ENCODE peak calls at places on chromosome 15, in five cellular contexts. K is adrenal gland, F is GM23338, Y is SK-N-SH, O is heart left ventricle. M is an unnamed sample.
A peak's percentile ranks its signal among the peaks of the same experiment; 100 is the strongest.

GRCh38 chr15:29815000-29815704 is 7.1 kb downstream of the TJP1 start:
- DNase-seq in K (peak; percentile 30), F (no peak), Y (no peak), O (no peak), M (no peak)

GRCh38 chr15:39394534-39394933 is 186.3 kb upstream of the THBS1 start:
- DNase-seq in K (no peak), F (no peak), Y (no peak), O (no peak), M (no peak)

GRCh38 chr15:50959717-50960116 is 51.2 kb downstream of the AP4E1 start:
- DNase-seq in K (no peak), F (no peak), Y (no peak), O (no peak), M (no peak)

GRCh38 chr15:56765252-56765651 is 31.9 kb upstream of the ZNF280D start:
- DNase-seq in K (no peak), F (no peak), Y (no peak), O (no peak), M (no peak)

GRCh38 chr15:81380203-81380602 is 6.2 kb upstream of the TMC3 start:
- DNase-seq in K (no peak), F (no peak), Y (no peak), O (no peak), M (no peak)

GRCh38 chr15:62896969-62897486 is 145.5 kb upstream of the TPM1 start:
- DNase-seq in K (peak; percentile 92), F (no peak), Y (peak; percentile 78), O (peak; percentile 95), M (peak; percentile 87)

GRCh38 chr15:59491062-59491461 is 53.1 kb downstream of the FAM81A start:
- DNase-seq in K (no peak), F (no peak), Y (no peak), O (no peak), M (no peak)

GRCh38 chr15:98658831-98659699 is 10.7 kb downstream of the IGF1R start:
- DNase-seq in K (peak; percentile 48), F (peak; percentile 63), Y (peak; percentile 75), O (no peak), M (peak; percentile 55)

GRCh38 chr15:88605507-88606436 is 15.4 kb upstream of the AEN start:
- DNase-seq in K (peak; percentile 62), F (peak; percentile 90), Y (peak; percentile 65), O (peak; percentile 56), M (no peak)

GRCh38 chr15:99228120-99228770 is 21.1 kb downstream of the TTC23 start:
- DNase-seq in K (no peak), F (no peak), Y (no peak), O (no peak), M (no peak)

GRCh38 chr15:31327674-31328424 is 1.2 kb downstream of the KLF13 start:
- DNase-seq in K (peak; percentile 49), F (peak; percentile 60), Y (peak; percentile 81), O (peak; percentile 53), M (peak; percentile 77)

GRCh38 chr15:80613762-80614365 is 81.2 kb upstream of the ABHD17C start:
- DNase-seq in K (no peak), F (peak; percentile 10), Y (no peak), O (no peak), M (peak; percentile 19)

GRCh38 chr15:85897207-85897817 is 102.6 kb upstream of the KLHL25 start:
- DNase-seq in K (no peak), F (peak; percentile 42), Y (no peak), O (no peak), M (no peak)

GRCh38 chr15:68620721-68621528 is 42.1 kb downstream of the CORO2B start:
- DNase-seq in K (peak; percentile 64), F (peak; percentile 46), Y (no peak), O (peak; percentile 93), M (peak; percentile 73)

GRCh38 chr15:101207867-101208288 is 44.0 kb downstream of the CHSY1 start:
- DNase-seq in K (peak; percentile 80), F (no peak), Y (no peak), O (no peak), M (no peak)

GRCh38 chr15:26864664-26865191 is 2.1 kb upstream of the GABRA5 start:
- DNase-seq in K (peak; percentile 18), F (peak; percentile 90), Y (peak; percentile 77), O (no peak), M (no peak)

GRCh38 chr15:59170295-59170881 is 36.3 kb upstream of the LDHAL6B start:
- DNase-seq in K (peak; percentile 67), F (peak; percentile 29), Y (peak; percentile 63), O (no peak), M (peak; percentile 36)

GRCh38 chr15:49674370-49674769 is 53.5 kb downstream of the DTWD1 start:
- DNase-seq in K (no peak), F (no peak), Y (no peak), O (no peak), M (no peak)
- H3K27ac ChIP-seq in K (no peak overlapping the region), F (no peak overlapping the region), Y (no peak overlapping the region), O (no peak overlapping the region), M (no peak overlapping the region)

GRCh38 chr15:75639191-75639708 is 774 bp downstream of the IMP3 start:
- DNase-seq in K (no peak), F (peak; percentile 32), Y (no peak), O (no peak), M (no peak)
- H3K4me1 ChIP-seq in K (peaks cover 15% of the 10 kb centered on the region), F (peaks cover 24% of the 10 kb centered on the region), Y (peaks cover 11% of the 10 kb centered on the region), O (peaks cover 14% of the 10 kb centered on the region), M (peaks cover 3% of the 10 kb centered on the region)

GRCh38 chr15:42066764-42067415 is 27.5 kb downstream of the PLA2G4D start:
- DNase-seq in K (no peak), F (no peak), Y (no peak), O (no peak), M (no peak)
- TF ChIP-seq CTCF in K (no peak), F (no peak), Y (no peak), O (no peak), M (no peak)

DNA sequence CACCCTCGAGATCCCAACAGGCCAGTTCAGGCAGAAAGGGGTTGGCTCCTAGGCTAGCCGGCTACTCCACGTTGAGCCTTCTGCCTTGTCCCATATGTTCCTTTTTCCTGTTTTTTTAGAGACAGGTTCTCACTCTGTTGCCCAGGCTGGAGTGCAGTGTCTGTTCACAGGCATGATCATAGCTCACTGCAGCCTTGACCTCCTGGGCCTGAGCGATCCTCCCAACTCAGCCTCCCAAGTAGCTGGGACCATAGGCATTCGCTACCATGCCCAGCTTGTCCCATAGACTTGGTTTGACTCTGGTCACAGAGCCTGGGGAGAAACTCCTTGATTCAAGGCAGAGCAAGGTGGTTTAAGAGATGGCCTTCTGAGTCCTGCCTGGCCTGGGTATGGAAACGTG is 32.3 kb downstream of the ZNF710 start:
- DNase-seq in K (no peak), F (no peak), Y (no peak), O (no peak), M (no peak)
- H3K27ac ChIP-seq in K (peak overlapping the region; percentile 32), F (no peak overlapping the region), Y (no peak overlapping the region), O (peak overlapping the region; percentile 25), M (no peak overlapping the region)

GRCh38 chr15:95826831-95827230 is 503.7 kb upstream of the NR2F2 start:
- DNase-seq in K (no peak), F (peak; percentile 42), Y (no peak), O (no peak), M (no peak)
- H3K4me1 ChIP-seq in K (no peaks in the 10 kb centered on the region), F (peaks cover 20% of the 10 kb centered on the region), Y (no peaks in the 10 kb centered on the region), O (no peaks in the 10 kb centered on the region), M (peaks cover 9% of the 10 kb centered on the region)

GRCh38 chr15:33735637-33736247 is 232.6 kb upstream of the CHRM5 start:
- DNase-seq in K (peak; percentile 39), F (peak; percentile 60), Y (peak; percentile 51), O (no peak), M (no peak)
- TF ChIP-seq CTCF in K (peak; percentile 49), F (peak; percentile 77), Y (peak; percentile 67), O (peak; percentile 13), M (peak; percentile 30)

DNA sequence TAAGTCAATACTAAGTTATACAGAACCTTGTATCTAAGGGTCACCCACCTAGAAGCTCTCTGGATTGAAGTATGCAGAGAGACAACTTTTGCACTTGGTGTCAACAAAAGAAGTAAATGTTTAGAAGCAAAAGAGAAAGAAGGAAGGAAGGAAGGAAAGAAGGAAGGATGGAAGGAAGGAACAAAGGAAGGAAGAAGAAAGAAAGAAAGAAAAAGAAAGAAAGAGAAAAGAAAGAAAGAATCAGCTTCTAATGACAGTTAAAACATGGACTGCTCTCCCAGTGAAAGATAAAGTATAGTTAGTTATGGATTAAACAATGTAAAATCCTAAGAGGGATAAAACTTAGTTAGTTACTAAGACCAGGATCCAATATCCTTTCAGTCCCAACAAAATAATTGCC is 613.8 kb upstream of the NR2F2 start:
- DNase-seq in K (no peak), F (no peak), Y (no peak), O (no peak), M (no peak)
- H3K27ac ChIP-seq in K (no peak overlapping the region), F (no peak overlapping the region), Y (no peak overlapping the region), O (no peak overlapping the region), M (no peak overlapping the region)

DNA sequence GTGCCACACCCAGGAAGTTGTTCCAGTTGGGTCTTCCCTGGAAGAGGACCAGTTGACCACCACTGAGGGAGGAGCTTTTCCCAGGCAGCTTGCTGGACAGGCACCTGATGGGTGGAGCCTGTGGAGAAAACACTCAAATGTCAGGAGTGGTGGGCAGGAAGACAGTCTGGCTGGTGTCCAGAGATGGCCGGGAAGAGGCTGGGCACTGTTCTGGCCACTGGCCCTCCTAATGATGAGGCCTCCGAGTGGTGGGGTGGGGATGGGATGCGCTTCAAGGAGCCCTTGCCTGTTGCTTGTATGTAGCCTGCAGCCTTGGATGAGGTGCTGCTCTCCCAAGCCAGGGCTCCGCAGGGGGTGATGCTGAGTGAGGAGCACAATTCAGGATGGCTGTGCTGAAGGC is 12.3 kb downstream of the PLEKHO2 start:
- DNase-seq in K (peak; percentile 58), F (no peak), Y (no peak), O (no peak), M (no peak)
- H3K4me1 ChIP-seq in K (peaks cover 29% of the 10 kb centered on the region), F (peaks cover 40% of the 10 kb centered on the region), Y (peaks cover 43% of the 10 kb centered on the region), O (peaks cover 45% of the 10 kb centered on the region), M (no peaks in the 10 kb centered on the region)